ENCODE peak calls at places on chromosomes 12 and 14, in five cellular contexts. H is EL; S is RWPE1; Q is activated naive CD4-positive, alpha-beta T cell treated with anti-CD3 and anti-CD28 coated beads, Interleukin-2, amount 50 U/mL, for 72 hours; X is posterior cingulate gyrus. R is an unnamed sample.

GRCh38 chr14:100077441-100077840 is 12.2 kb downstream of the EVL start:
- DNase-seq in H (no peak), S (no peak), Q (no peak), X (no peak), R (no peak)

GRCh38 chr12:1948883-1949282 is 30.4 kb upstream of the CACNA2D4 start:
- DNase-seq in H (no peak), S (no peak), Q (no peak), X (no peak), R (no peak)

GRCh38 chr14:74671789-74672188 is 41.1 kb downstream of the AREL1 start:
- DNase-seq in H (peak; percentile 79), S (peak; percentile 69), Q (no peak), X (no peak), R (no peak)

GRCh38 chr14:71471604-71472003 is 460.6 kb upstream of the RGS6 start:
- DNase-seq in H (no peak), S (no peak), Q (no peak), X (no peak), R (no peak)

GRCh38 chr12:117404940-117405339 is 43.5 kb upstream of the NOS1 start:
- DNase-seq in H (no peak), S (no peak), Q (no peak), X (no peak), R (no peak)

GRCh38 chr14:101965145-101965531 is 765 bp downstream of the DYNC1H1 start:
- DNase-seq in H (peak; percentile 59), S (no peak), Q (peak; percentile 55), X (peak; percentile 53), R (peak; percentile 82)

GRCh38 chr14:39372656-39373055 is 59.6 kb downstream of the FBXO33 start:
- DNase-seq in H (peak; percentile 7), S (no peak), Q (no peak), X (no peak), R (no peak)

GRCh38 chr12:55929306-55929791 is 1.6 kb upstream of the DGKA start:
- DNase-seq in H (no peak), S (no peak), Q (peak; percentile 85), X (no peak), R (peak; percentile 92)

GRCh38 chr12:78149459-78149858 is 318.8 kb downstream of the NAV3 start:
- DNase-seq in H (peak; percentile 6), S (no peak), Q (no peak), X (no peak), R (no peak)

R was measured in activated CD8-positive, alpha-beta T cell treated with anti-CD3 and anti-CD28 coated beads, Interleukin-2, amount 10 ng/mL, durations not matched to agents 7 days and 5 days.